ENCODE peak calls at places on chromosome 3, in nine cellular contexts. Q, F, A, E, Y, U, S, J and Z are unnamed samples.

GRCh38 chr3:13861461-13861860 is 18.4 kb downstream of the WNT7A start:
- DNase-seq in Q (no peak), F (no peak), A (no peak), E (no peak), Y (no peak), U (no peak), S (no peak), J (no peak), Z (no peak)

GRCh38 chr3:152830245-152830644 is 4.7 kb upstream of the P2RY1 start:
- DNase-seq in Q (no peak), F (no peak), A (no peak), E (no peak), Y (no peak), U (no peak), S (no peak), J (no peak), Z (no peak)

GRCh38 chr3:86793786-86794185 is 197.2 kb downstream of the VGLL3 start:
- DNase-seq in Q (no peak), F (no peak), A (no peak), E (no peak), Y (no peak), U (no peak), S (peak; percentile 26), J (no peak), Z (no peak)

GRCh38 chr3:184275961-184276910 is at the start of gene ECE2:
- DNase-seq in Q (no peak), F (no peak), A (no peak), E (no peak), Y (no peak), U (no peak), S (no peak), J (no peak), Z (no peak)

GRCh38 chr3:67819447-67819846 is 165.0 kb upstream of the SUCLG2 start:
- DNase-seq in Q (peak; percentile 4), F (no peak), A (no peak), E (no peak), Y (no peak), U (peak; percentile 67), S (peak; percentile 33), J (peak; percentile 10), Z (no peak)

GRCh38 chr3:41131224-41131623 is 68.1 kb upstream of the CTNNB1 start:
- DNase-seq in Q (no peak), F (no peak), A (no peak), E (no peak), Y (no peak), U (no peak), S (no peak), J (no peak), Z (no peak)

GRCh38 chr3:169971522-169971921 is 4.9 kb downstream of the SEC62 start:
- DNase-seq in Q (no peak), F (no peak), A (no peak), E (no peak), Y (no peak), U (no peak), S (no peak), J (no peak), Z (no peak)

GRCh38 chr3:64244011-64244942 is 19.0 kb upstream of the PRICKLE2 start:
- DNase-seq in Q (no peak), F (no peak), A (no peak), E (no peak), Y (no peak), U (peak; percentile 34), S (no peak), J (no peak), Z (no peak)

GRCh38 chr3:792651-793050 is 300.2 kb upstream of the CNTN6 start:
- DNase-seq in Q (no peak), F (no peak), A (no peak), E (no peak), Y (no peak), U (no peak), S (no peak), J (no peak), Z (no peak)

GRCh38 chr3:182671942-182672341 is 121.4 kb upstream of the ATP11B start:
- DNase-seq in Q (no peak), F (no peak), A (no peak), E (no peak), Y (no peak), U (no peak), S (no peak), J (no peak), Z (no peak)

GRCh38 chr3:142647856-142648255 is 51.7 kb downstream of the PLS1 start:
- DNase-seq in Q (no peak), F (no peak), A (no peak), E (no peak), Y (no peak), U (no peak), S (no peak), J (no peak), Z (no peak)

GRCh38 chr3:71066356-71066755 is 517.2 kb downstream of the FOXP1 start:
- DNase-seq in Q (no peak), F (no peak), A (no peak), E (peak; percentile 29), Y (no peak), U (peak; percentile 66), S (no peak), J (peak; percentile 53), Z (no peak)

GRCh38 chr3:39189648-39190269 is 2.6 kb downstream of the XIRP1 start:
- DNase-seq in Q (peak; percentile 63), F (peak; percentile 77), A (peak; percentile 75), E (peak; percentile 64), Y (peak; percentile 65), U (peak; percentile 80), S (peak; percentile 81), J (peak; percentile 58), Z (no peak)

GRCh38 chr3:29868702-29869101 is 587.8 kb downstream of the RBMS3 start:
- DNase-seq in Q (no peak), F (no peak), A (no peak), E (no peak), Y (no peak), U (no peak), S (no peak), J (no peak), Z (no peak)

GRCh38 chr3:141370065-141370533 is 1.8 kb downstream of the ZBTB38 start:
- DNase-seq in Q (peak; percentile 54), F (no peak), A (peak; percentile 81), E (peak; percentile 81), Y (peak; percentile 78), U (peak; percentile 96), S (peak; percentile 78), J (peak; percentile 85), Z (peak; percentile 28)

GRCh38 chr3:42701371-42702065 is 1.1 kb downstream of the HHATL start:
- DNase-seq in Q (peak; percentile 77), F (peak; percentile 48), A (no peak), E (peak; percentile 49), Y (no peak), U (peak; percentile 27), S (peak; percentile 90), J (peak; percentile 58), Z (peak; percentile 12)

GRCh38 chr3:133927543-133928066 is 31.9 kb upstream of the RAB6B start:
- DNase-seq in Q (peak; percentile 62), F (no peak), A (no peak), E (peak; percentile 74), Y (peak; percentile 63), U (peak; percentile 45), S (peak; percentile 82), J (peak; percentile 75), Z (no peak)

GRCh38 chr3:153350420-153350819 is 188.4 kb downstream of the RAP2B start:
- DNase-seq in Q (no peak), F (no peak), A (no peak), E (no peak), Y (no peak), U (no peak), S (no peak), J (no peak), Z (no peak)

GRCh38 chr3:183478501-183478900 is 50.1 kb upstream of the MCF2L2 start:
- DNase-seq in Q (no peak), F (no peak), A (no peak), E (no peak), Y (no peak), U (no peak), S (no peak), J (no peak), Z (no peak)

GRCh38 chr3:147422934-147423599 is 13.9 kb downstream of the ZIC1 start:
- DNase-seq in Q (peak; percentile 61), F (no peak), A (no peak), E (no peak), Y (no peak), U (no peak), S (peak; percentile 84), J (no peak), Z (no peak)

GRCh38 chr3:147420361-147421183 is 11.4 kb downstream of the ZIC1 start:
- DNase-seq in Q (no peak), F (no peak), A (no peak), E (no peak), Y (no peak), U (no peak), S (peak; percentile 15), J (no peak), Z (no peak)

GRCh38 chr3:147419731-147420360 is 10.7 kb downstream of the ZIC1 start:
- DNase-seq in Q (no peak), F (no peak), A (no peak), E (no peak), Y (no peak), U (no peak), S (peak; percentile 17), J (no peak), Z (no peak)

GRCh38 chr3:147422226-147422933 is 13.2 kb downstream of the ZIC1 start:
- DNase-seq in Q (peak; percentile 32), F (no peak), A (no peak), E (no peak), Y (no peak), U (no peak), S (peak; percentile 44), J (no peak), Z (no peak)

GRCh38 chr3:147421184-147421912 is 12.2 kb downstream of the ZIC1 start:
- DNase-seq in Q (peak; percentile 55), F (no peak), A (no peak), E (no peak), Y (no peak), U (no peak), S (peak; percentile 82), J (no peak), Z (no peak)
- H3K4me1 ChIP-seq in Q (peaks cover 10% of the 10 kb centered on the region), F (peaks cover 3% of the 10 kb centered on the region), A (no peaks in the 10 kb centered on the region), E (no peaks in the 10 kb centered on the region), Y (peaks cover 4% of the 10 kb centered on the region), U (no peaks in the 10 kb centered on the region), S (peaks cover 17% of the 10 kb centered on the region), J (no peaks in the 10 kb centered on the region), Z (peaks cover 11% of the 10 kb centered on the region)

GRCh38 chr3:195584543-195584870 is 767 bp upstream of the APOD start:
- DNase-seq in Q (no peak), F (no peak), A (no peak), E (no peak), Y (no peak), U (no peak), S (no peak), J (no peak), Z (no peak)
- H3K4me1 ChIP-seq in Q (no peaks in the 10 kb centered on the region), F (peaks cover 6% of the 10 kb centered on the region), A (no peaks in the 10 kb centered on the region), E (peaks cover 16% of the 10 kb centered on the region), Y (peaks cover 9% of the 10 kb centered on the region), U (peaks cover 6% of the 10 kb centered on the region), S (no peaks in the 10 kb centered on the region), J (peaks cover 8% of the 10 kb centered on the region), Z (no peaks in the 10 kb centered on the region)

GRCh38 chr3:52695798-52696649 is 9.6 kb downstream of the GLT8D1 start:
- DNase-seq in Q (no peak), F (no peak), A (no peak), E (no peak), Y (no peak), U (no peak), S (no peak), J (no peak), Z (no peak)
- H3K4me1 ChIP-seq in Q (no peaks in the 10 kb centered on the region), F (no peaks in the 10 kb centered on the region), A (no peaks in the 10 kb centered on the region), E (no peaks in the 10 kb centered on the region), Y (no peaks in the 10 kb centered on the region), U (peaks cover 14% of the 10 kb centered on the region), S (no peaks in the 10 kb centered on the region), J (no peaks in the 10 kb centered on the region), Z (no peaks in the 10 kb centered on the region)

GRCh38 chr3:156554842-156555687 is at the start of gene SSR3:
- DNase-seq in Q (peak; percentile 96), F (peak; percentile 99), A (peak; percentile 100), E (peak; percentile 98), Y (peak; percentile 99), U (peak; percentile 99), S (peak; percentile 99), J (peak; percentile 99), Z (peak; percentile 98)
- H3K4me1 ChIP-seq in Q (peaks cover 4% of the 10 kb centered on the region), F (no peaks in the 10 kb centered on the region), A (no peaks in the 10 kb centered on the region), E (peaks cover 29% of the 10 kb centered on the region), Y (peaks cover 12% of the 10 kb centered on the region), U (peaks cover 11% of the 10 kb centered on the region), S (peaks cover 8% of the 10 kb centered on the region), J (peaks cover 24% of the 10 kb centered on the region), Z (peaks cover 39% of the 10 kb centered on the region)